ENCODE peak calls at places on chromosome X, in nine cellular contexts. F, G, K, A, I, O, Q, P and J are unnamed samples.

GRCh38 chrX:136580316-136580715 is 48.3 kb downstream of the VGLL1 start:
- DNase-seq in Q (no peak), G (no peak), P (no peak), K (no peak), A (no peak), I (no peak), O (no peak), F (no peak), J (no peak)

GRCh38 chrX:119685225-119686066 is 7.5 kb downstream of the SEPTIN6 start:
- DNase-seq in A (no peak), I (no peak), G (no peak), O (no peak), Q (peak; percentile 28), K (no peak), P (no peak), F (peak; percentile 32), J (no peak)

GRCh38 chrX:82370978-82371646 is 1137.0 kb upstream of the POU3F4 start:
- DNase-seq in P (no peak), A (no peak), I (no peak), Q (no peak), O (no peak), K (no peak), G (no peak), F (no peak), J (no peak)

GRCh38 chrX:13691845-13692334 is 3.0 kb downstream of the RAB9A start:
- DNase-seq in A (no peak), F (no peak), G (no peak), O (no peak), Q (peak; percentile 6), I (no peak), K (no peak), P (no peak), J (no peak)

GRCh38 chrX:54825716-54826428 is 18.3 kb downstream of the MAGED2 start:
- DNase-seq in G (no peak), A (peak; percentile 41), Q (no peak), O (no peak), P (peak; percentile 9), K (no peak), I (no peak), F (no peak), J (no peak)

GRCh38 chrX:48025561-48025960 is 18.8 kb downstream of the SPACA5 start:
- DNase-seq in O (no peak), P (no peak), G (peak; percentile 60), K (peak; percentile 43), F (peak; percentile 79), Q (peak; percentile 63), A (peak; percentile 80), I (no peak), J (peak; percentile 60)

GRCh38 chrX:46029777-46030176 is 515.4 kb downstream of the ZNF674 start:
- DNase-seq in K (no peak), A (peak; percentile 88), P (no peak), O (no peak), Q (no peak), G (no peak), F (peak; percentile 56), I (no peak), J (no peak)

GRCh38 chrX:17442898-17443297 is 67.9 kb downstream of the NHS start:
- DNase-seq in P (no peak), I (no peak), K (no peak), O (no peak), G (no peak), Q (no peak), A (peak; percentile 21), F (peak; percentile 33), J (peak; percentile 36)

GRCh38 chrX:74248889-74249288 is 55.1 kb upstream of the ZCCHC13 start:
- DNase-seq in G (no peak), F (peak; percentile 37), Q (peak; percentile 40), I (no peak), A (no peak), K (peak; percentile 32), P (no peak), O (no peak), J (peak; percentile 8)

GRCh38 chrX:31126205-31126604 is 54.4 kb upstream of the FTHL17 start:
- DNase-seq in O (no peak), P (no peak), Q (peak; percentile 33), F (peak; percentile 50), K (peak; percentile 35), I (no peak), A (no peak), G (peak; percentile 59), J (peak; percentile 75)

GRCh38 chrX:22950278-22951266 is 49.2 kb upstream of the DDX53 start:
- DNase-seq in G (peak; percentile 92), K (peak; percentile 42), Q (peak; percentile 92), A (peak; percentile 88), O (no peak), F (peak; percentile 88), P (no peak), I (peak; percentile 34), J (peak; percentile 86)